ENCODE peak calls at places on chromosomes 5 and 9, in four cellular contexts. X is HepG2, T is GM12878, P is H1. C is an unnamed sample.

GRCh38 chr9:10000669-10001068 is 612.1 kb downstream of the PTPRD start:
- DNase-seq in X (no peak), T (no peak), P (no peak), C (no peak)

GRCh38 chr5:66710557-66710956 is 114.4 kb downstream of the MAST4 start:
- DNase-seq in X (no peak), T (no peak), P (no peak), C (no peak)

GRCh38 chr5:177091232-177091631 is 4.5 kb downstream of the FGFR4 start:
- DNase-seq in X (no peak), T (no peak), P (no peak), C (no peak)

GRCh38 chr5:141747152-141747640 is 65.2 kb upstream of the ARAP3 start:
- DNase-seq in X (no peak), T (no peak), P (peak), C (peak)

GRCh38 chr5:14871573-14872069 is at the start of gene ANKH:
- DNase-seq in X (peak), T (no peak), P (no peak), C (peak)

GRCh38 chr9:331197-331596 is 116.5 kb downstream of the DOCK8 start:
- DNase-seq in X (no peak), T (no peak), P (no peak), C (peak)

GRCh38 chr5:1763548-1763911 is 36.1 kb downstream of the MRPL36 start:
- DNase-seq in X (peak), T (no peak), P (no peak), C (peak)

GRCh38 chr5:99032234-99033013 is 103.6 kb upstream of the CHD1 start:
- DNase-seq in X (peak), T (no peak), P (no peak), C (peak)

GRCh38 chr5:153896117-153896516 is 142.6 kb downstream of the FAM114A2 start:
- DNase-seq in X (no peak), T (no peak), P (no peak), C (no peak)

GRCh38 chr5:40441733-40442132 is 238.0 kb upstream of the PTGER4 start:
- DNase-seq in X (peak), T (no peak), P (no peak), C (no peak)

GRCh38 chr9:113289091-113289490 is 13.6 kb downstream of the PRPF4 start:
- DNase-seq in X (no peak), T (no peak), P (no peak), C (no peak)

GRCh38 chr9:138022756-138023393 is 145.3 kb downstream of the CACNA1B start:
- DNase-seq in X (no peak), T (no peak), P (no peak), C (no peak)

GRCh38 chr5:129499208-129499852 is 39.2 kb downstream of the ADAMTS19 start:
- DNase-seq in X (no peak), T (no peak), P (no peak), C (no peak)

GRCh38 chr9:126723807-126724172 is 81.0 kb upstream of the ZBTB43 start:
- DNase-seq in X (no peak), T (no peak), P (no peak), C (no peak)

GRCh38 chr5:138391859-138392386 is 39.4 kb downstream of the KDM3B start:
- DNase-seq in X (no peak), T (no peak), P (no peak), C (no peak)

GRCh38 chr5:96285823-96286222 is 147.2 kb downstream of the PCSK1 start:
- DNase-seq in X (no peak), T (no peak), P (no peak), C (no peak)

DNA sequence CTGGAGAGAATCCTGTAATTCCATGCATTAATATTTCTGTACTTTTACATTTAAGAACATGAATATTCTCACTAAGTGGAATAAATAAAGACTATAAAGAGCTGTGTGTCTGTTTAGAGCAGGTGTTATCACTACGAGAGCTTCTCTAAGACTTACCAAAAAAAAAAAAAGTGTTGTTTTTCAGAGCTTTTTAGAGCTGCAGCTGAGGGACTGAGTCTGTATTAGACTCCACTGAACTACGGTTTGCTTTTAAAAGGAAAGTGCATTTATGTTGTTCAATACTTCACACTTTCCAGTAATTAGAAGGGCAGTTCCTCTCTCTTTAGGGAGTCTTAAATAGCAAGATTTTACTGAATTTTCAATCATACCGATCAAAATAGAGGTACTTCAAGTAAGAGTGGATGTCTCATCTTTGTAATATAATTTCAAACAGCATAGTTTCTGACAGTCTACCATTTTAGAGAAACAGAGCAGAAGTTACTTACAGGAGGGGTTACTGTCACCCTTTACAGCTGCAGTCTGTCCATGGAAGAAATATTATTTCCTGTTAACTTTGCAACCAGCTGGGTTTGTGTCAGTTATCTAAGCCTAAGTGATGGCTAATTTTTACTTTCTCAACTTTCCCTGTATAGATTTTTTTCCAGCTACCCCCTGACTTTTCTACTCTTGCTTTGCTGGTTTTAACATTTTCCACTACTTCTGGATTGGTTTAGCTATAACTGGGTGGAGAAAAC is 2.4 kb downstream of the SYK start:
- DNase-seq in X (no peak), T (no peak), P (no peak), C (no peak)
- H3K4me3 ChIP-seq in X (no peak), T (peak), P (no peak), C (no peak)

DNA sequence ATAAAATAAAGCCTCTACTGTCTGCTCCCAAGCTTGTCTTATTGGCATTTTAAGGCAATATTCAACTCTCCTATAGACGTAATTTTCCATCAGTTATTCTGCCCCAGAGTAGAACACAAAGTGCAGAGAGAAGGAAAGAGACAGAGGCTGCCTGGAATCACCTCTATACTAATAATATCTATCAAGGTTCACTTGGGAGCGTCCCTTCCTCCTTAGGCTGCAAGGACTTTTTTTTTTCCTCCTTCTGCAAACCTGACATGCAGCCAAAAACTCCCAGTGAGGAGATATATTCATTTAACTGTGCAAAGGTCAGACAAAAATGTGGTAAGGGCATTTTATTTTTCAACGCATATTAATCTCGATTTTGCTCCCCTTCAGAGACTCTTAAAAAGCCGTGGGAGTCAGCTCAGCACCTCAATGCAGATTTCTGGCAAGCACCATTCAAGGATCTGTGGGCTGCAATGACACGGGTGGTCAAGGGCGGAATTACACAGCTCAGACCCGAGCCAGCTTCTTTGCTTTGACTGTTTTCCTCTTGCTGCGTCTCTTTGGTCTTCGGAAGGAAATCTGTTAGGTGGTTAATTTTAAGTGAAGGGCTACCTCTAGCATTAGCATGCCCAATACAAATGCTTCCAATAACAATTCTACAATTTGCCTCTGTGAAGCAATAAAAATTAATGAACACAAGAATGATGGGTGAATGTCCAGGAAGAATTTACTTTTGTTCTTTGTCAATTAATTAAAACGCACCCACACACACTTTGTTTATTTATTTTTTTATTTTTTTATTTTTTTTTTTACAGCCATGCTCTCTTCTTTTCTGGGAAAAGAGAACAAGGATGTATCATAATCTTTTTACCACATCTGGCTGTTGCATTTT is 587.7 kb upstream of the GRAMD2B start:
- DNase-seq in X (peak), T (no peak), P (peak), C (peak)
- TF ChIP-seq SUZ12 in X (no peak), T (no peak), P (no peak), C (no peak)

GRCh38 chr9:136543280-136543679 is 2.6 kb downstream of the NOTCH1 start:
- DNase-seq in X (no peak), T (no peak), P (no peak), C (no peak)
- H3K4me3 ChIP-seq in X (no peak), T (peak), P (no peak), C (no peak)

DNA sequence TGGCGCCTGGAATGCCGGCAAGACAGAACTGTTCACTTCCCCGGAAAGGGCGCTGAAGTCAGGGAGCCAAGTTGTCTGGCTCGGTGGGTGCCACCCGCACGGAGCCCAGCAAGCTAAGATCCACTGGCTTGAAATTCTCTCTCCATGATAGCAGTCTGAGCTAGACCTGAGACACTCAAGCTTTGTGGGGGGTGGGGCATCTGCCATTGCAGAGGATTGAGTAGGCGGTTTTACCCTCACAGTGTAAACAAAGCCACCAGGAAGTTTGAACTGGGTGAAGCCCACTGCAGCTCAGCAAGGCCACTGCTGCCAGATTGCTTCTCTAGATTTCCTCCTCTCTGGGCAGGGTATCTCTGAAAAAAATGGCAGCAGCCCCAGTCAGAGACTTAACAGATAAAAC is 277.4 kb downstream of the SLCO4C1 start:
- DNase-seq in X (peak), T (no peak), P (no peak), C (no peak)
- TF ChIP-seq SUZ12 in X (no peak), T (no peak), P (no peak), C (no peak)

GRCh38 chr9:34810187-34810524 is 100.2 kb upstream of the CCL21 start:
- DNase-seq in X (no peak), T (no peak), P (no peak), C (no peak)
- H3K4me3 ChIP-seq in X (no peak), T (no peak), P (peak), C (no peak)

DNA sequence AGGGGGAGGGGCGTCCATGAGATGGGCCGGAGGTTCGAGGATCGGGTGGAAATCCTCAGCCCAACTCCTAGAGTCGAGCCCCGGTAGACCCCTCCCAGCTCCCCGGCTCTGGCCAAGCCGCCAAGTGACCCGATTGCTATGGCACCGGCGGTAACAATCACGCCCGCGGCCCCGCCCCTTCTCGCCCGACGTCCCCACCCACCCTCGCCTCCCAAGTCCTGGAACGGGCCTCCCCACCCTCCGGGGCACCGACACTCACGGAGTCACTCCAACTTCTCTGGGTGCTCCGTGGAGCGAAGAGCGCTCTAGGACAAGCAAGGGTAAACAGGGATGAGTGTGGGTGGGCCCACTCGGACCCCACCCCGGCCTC is at the start of gene SPACA9:
- DNase-seq in X (no peak), T (no peak), P (no peak), C (no peak)
- TF ChIP-seq SUZ12 in X (no peak), T (no peak), P (no peak), C (no peak)

GRCh38 chr5:180090098-180090768 is 18.7 kb upstream of the RNF130 start:
- DNase-seq in X (peak), T (no peak), P (peak), C (peak)
- H3K4me3 ChIP-seq in X (peak), T (no peak), P (peak), C (peak)

C was measured in NT2/D1.